ENCODE peak calls at places on chromosomes 12 and 14, in six cellular contexts. One of them, this sample, is unnamed.

GRCh38 chr14:99554757-99555531 is 49.1 kb downstream of the CCDC85C start:
- DNase-seq in heart right ventricle: no peak
- DNase-seq in cardiac fibroblast: no peak
- DNase-seq in ovary: no peak
- DNase-seq in CD8-positive, alpha-beta T cell: no peak
- DNase-seq in kidney epithelial cell: no peak
- DNase-seq in this sample: no peak

GRCh38 chr14:36293824-36294223 is 26.6 kb downstream of the MBIP start:
- DNase-seq in heart right ventricle: no peak
- DNase-seq in cardiac fibroblast: peak; percentile 70
- DNase-seq in ovary: no peak
- DNase-seq in CD8-positive, alpha-beta T cell: no peak
- DNase-seq in kidney epithelial cell: no peak
- DNase-seq in this sample: peak; percentile 35

GRCh38 chr12:109385339-109386078 is 37.8 kb downstream of the MYO1H start:
- DNase-seq in heart right ventricle: no peak
- DNase-seq in cardiac fibroblast: peak; percentile 65
- DNase-seq in ovary: no peak
- DNase-seq in CD8-positive, alpha-beta T cell: no peak
- DNase-seq in kidney epithelial cell: no peak
- DNase-seq in this sample: peak; percentile 5

GRCh38 chr12:15532364-15532977 is 210.2 kb downstream of the PTPRO start:
- DNase-seq in heart right ventricle: no peak
- DNase-seq in cardiac fibroblast: peak; percentile 83
- DNase-seq in ovary: peak; percentile 23
- DNase-seq in CD8-positive, alpha-beta T cell: peak; percentile 29
- DNase-seq in kidney epithelial cell: peak; percentile 19
- DNase-seq in this sample: peak; percentile 53

GRCh38 chr14:100498068-100498467 is 89.1 kb downstream of the BEGAIN start:
- DNase-seq in heart right ventricle: no peak
- DNase-seq in cardiac fibroblast: no peak
- DNase-seq in ovary: no peak
- DNase-seq in CD8-positive, alpha-beta T cell: no peak
- DNase-seq in kidney epithelial cell: no peak
- DNase-seq in this sample: no peak

GRCh38 chr12:91127751-91128150 is 16.5 kb upstream of the LUM start:
- DNase-seq in heart right ventricle: no peak
- DNase-seq in cardiac fibroblast: peak; percentile 39
- DNase-seq in ovary: no peak
- DNase-seq in CD8-positive, alpha-beta T cell: no peak
- DNase-seq in kidney epithelial cell: no peak
- DNase-seq in this sample: no peak

GRCh38 chr12:131269551-131269950 is 315.8 kb downstream of the ADGRD1 start:
- DNase-seq in heart right ventricle: no peak
- DNase-seq in cardiac fibroblast: no peak
- DNase-seq in ovary: no peak
- DNase-seq in CD8-positive, alpha-beta T cell: no peak
- DNase-seq in kidney epithelial cell: no peak
- DNase-seq in this sample: no peak

GRCh38 chr14:31194661-31195060 is 12.9 kb downstream of the HECTD1 start:
- DNase-seq in heart right ventricle: no peak
- DNase-seq in cardiac fibroblast: peak; percentile 19
- DNase-seq in ovary: no peak
- DNase-seq in CD8-positive, alpha-beta T cell: no peak
- DNase-seq in kidney epithelial cell: no peak
- DNase-seq in this sample: no peak

GRCh38 chr14:70416322-70416716 is 571 bp downstream of the SYNJ2BP start:
- DNase-seq in heart right ventricle: no peak
- DNase-seq in cardiac fibroblast: peak; percentile 19
- DNase-seq in ovary: no peak
- DNase-seq in CD8-positive, alpha-beta T cell: no peak
- DNase-seq in kidney epithelial cell: no peak
- DNase-seq in this sample: no peak

GRCh38 chr12:78101946-78102635 is 271.4 kb downstream of the NAV3 start:
- DNase-seq in heart right ventricle: no peak
- DNase-seq in cardiac fibroblast: no peak
- DNase-seq in ovary: no peak
- DNase-seq in CD8-positive, alpha-beta T cell: no peak
- DNase-seq in kidney epithelial cell: no peak
- DNase-seq in this sample: no peak

GRCh38 chr12:79934309-79935020 is 432 bp downstream of the PPP1R12A start:
- DNase-seq in heart right ventricle: no peak
- DNase-seq in cardiac fibroblast: peak; percentile 44
- DNase-seq in ovary: peak; percentile 57
- DNase-seq in CD8-positive, alpha-beta T cell: peak; percentile 11
- DNase-seq in kidney epithelial cell: no peak
- DNase-seq in this sample: no peak

GRCh38 chr12:101670007-101670671 is 27.3 kb upstream of the CHPT1 start:
- DNase-seq in heart right ventricle: no peak
- DNase-seq in cardiac fibroblast: peak; percentile 69
- DNase-seq in ovary: peak; percentile 50
- DNase-seq in CD8-positive, alpha-beta T cell: no peak
- DNase-seq in kidney epithelial cell: no peak
- DNase-seq in this sample: peak; percentile 7

GRCh38 chr14:86510503-86510902 is 980.6 kb downstream of the FLRT2 start:
- DNase-seq in heart right ventricle: no peak
- DNase-seq in cardiac fibroblast: peak; percentile 73
- DNase-seq in ovary: no peak
- DNase-seq in CD8-positive, alpha-beta T cell: no peak
- DNase-seq in kidney epithelial cell: no peak
- DNase-seq in this sample: no peak

GRCh38 chr14:36657409-36658090 is 4.1 kb upstream of the PAX9 start:
- DNase-seq in heart right ventricle: no peak
- DNase-seq in cardiac fibroblast: no peak
- DNase-seq in ovary: no peak
- DNase-seq in CD8-positive, alpha-beta T cell: no peak
- DNase-seq in kidney epithelial cell: no peak
- DNase-seq in this sample: no peak

GRCh38 chr12:112331891-112332290 is 50.3 kb downstream of the HECTD4 start:
- DNase-seq in heart right ventricle: no peak
- DNase-seq in cardiac fibroblast: no peak
- DNase-seq in ovary: no peak
- DNase-seq in CD8-positive, alpha-beta T cell: no peak
- DNase-seq in kidney epithelial cell: no peak
- DNase-seq in this sample: no peak

GRCh38 chr12:49121047-49121696 is 10.0 kb downstream of the TUBA1B start:
- DNase-seq in heart right ventricle: no peak
- DNase-seq in cardiac fibroblast: peak; percentile 81
- DNase-seq in ovary: peak; percentile 44
- DNase-seq in CD8-positive, alpha-beta T cell: no peak
- DNase-seq in kidney epithelial cell: no peak
- DNase-seq in this sample: peak; percentile 18

GRCh38 chr12:4595881-4596280 is 33.9 kb downstream of the DYRK4 start:
- DNase-seq in heart right ventricle: no peak
- DNase-seq in cardiac fibroblast: no peak
- DNase-seq in ovary: no peak
- DNase-seq in CD8-positive, alpha-beta T cell: no peak
- DNase-seq in kidney epithelial cell: no peak
- DNase-seq in this sample: no peak

GRCh38 chr12:2801044-2801783 is 6.4 kb downstream of the FKBP4 start:
- DNase-seq in heart right ventricle: peak; percentile 34
- DNase-seq in cardiac fibroblast: no peak
- DNase-seq in ovary: no peak
- DNase-seq in CD8-positive, alpha-beta T cell: no peak
- DNase-seq in kidney epithelial cell: no peak
- DNase-seq in this sample: no peak

GRCh38 chr14:104657114-104657524 is 32.3 kb upstream of the INF2 start:
- DNase-seq in heart right ventricle: no peak
- DNase-seq in cardiac fibroblast: no peak
- DNase-seq in ovary: no peak
- DNase-seq in CD8-positive, alpha-beta T cell: no peak
- DNase-seq in kidney epithelial cell: no peak
- DNase-seq in this sample: no peak

GRCh38 chr12:123398177-123398916 is 14.4 kb downstream of the KMT5A start:
- DNase-seq in heart right ventricle: peak; percentile 64
- DNase-seq in cardiac fibroblast: peak; percentile 88
- DNase-seq in ovary: peak; percentile 66
- DNase-seq in CD8-positive, alpha-beta T cell: no peak
- DNase-seq in kidney epithelial cell: no peak
- DNase-seq in this sample: no peak

GRCh38 chr12:58895053-58895452 is 25.3 kb downstream of the LRIG3 start:
- DNase-seq in heart right ventricle: no peak
- DNase-seq in cardiac fibroblast: no peak
- DNase-seq in ovary: no peak
- DNase-seq in CD8-positive, alpha-beta T cell: no peak
- DNase-seq in kidney epithelial cell: no peak
- DNase-seq in this sample: no peak

GRCh38 chr14:83874662-83875061 is 1655.3 kb upstream of the FLRT2 start:
- DNase-seq in heart right ventricle: no peak
- DNase-seq in cardiac fibroblast: no peak
- DNase-seq in ovary: no peak
- DNase-seq in CD8-positive, alpha-beta T cell: no peak
- DNase-seq in kidney epithelial cell: no peak
- DNase-seq in this sample: peak; percentile 14

GRCh38 chr14:53952533-53952932 is 4.1 kb downstream of the BMP4 start:
- DNase-seq in heart right ventricle: no peak
- DNase-seq in cardiac fibroblast: peak; percentile 44
- DNase-seq in ovary: peak; percentile 45
- DNase-seq in CD8-positive, alpha-beta T cell: no peak
- DNase-seq in kidney epithelial cell: no peak
- DNase-seq in this sample: no peak

GRCh38 chr12:68237068-68237467 is 11.5 kb upstream of the IL26 start:
- DNase-seq in heart right ventricle: no peak
- DNase-seq in cardiac fibroblast: peak; percentile 38
- DNase-seq in ovary: no peak
- DNase-seq in CD8-positive, alpha-beta T cell: no peak
- DNase-seq in kidney epithelial cell: no peak
- DNase-seq in this sample: no peak
- H3K4me3 ChIP-seq in heart right ventricle: peak overlapping the region; percentile 47
- H3K4me3 ChIP-seq in cardiac fibroblast: no peak overlapping the region
- H3K4me3 ChIP-seq in ovary: peak overlapping the region; percentile 27
- H3K4me3 ChIP-seq in CD8-positive, alpha-beta T cell: peak overlapping the region; percentile 48
- H3K4me3 ChIP-seq in kidney epithelial cell: no peak overlapping the region
- H3K4me3 ChIP-seq in this sample: no peak overlapping the region

DNA sequence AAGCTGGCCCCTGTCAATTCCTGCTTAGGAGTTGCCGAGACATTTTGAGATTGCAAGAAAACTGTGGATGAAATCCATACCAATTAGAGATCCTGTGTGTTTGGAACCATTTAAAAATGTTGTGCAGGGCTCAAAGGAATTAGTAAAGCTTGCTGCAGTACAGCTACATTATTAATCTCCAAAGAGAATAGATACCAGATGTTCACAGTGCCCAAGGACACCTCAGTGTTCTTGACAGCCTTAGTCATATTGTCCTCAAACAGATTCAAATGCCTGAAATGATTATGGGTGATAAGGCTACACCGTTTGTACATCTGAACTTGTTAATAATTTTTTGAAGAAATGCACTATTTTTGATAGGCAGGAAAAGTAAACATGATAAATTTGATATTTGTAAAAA is 164.6 kb downstream of the MSRB3 start:
- DNase-seq in heart right ventricle: no peak
- DNase-seq in cardiac fibroblast: no peak
- DNase-seq in ovary: no peak
- DNase-seq in CD8-positive, alpha-beta T cell: no peak
- DNase-seq in kidney epithelial cell: no peak
- DNase-seq in this sample: no peak
- H3K4me3 ChIP-seq in heart right ventricle: no peak overlapping the region
- H3K4me3 ChIP-seq in cardiac fibroblast: no peak overlapping the region
- H3K4me3 ChIP-seq in ovary: no peak overlapping the region
- H3K4me3 ChIP-seq in CD8-positive, alpha-beta T cell: no peak overlapping the region
- H3K4me3 ChIP-seq in kidney epithelial cell: no peak overlapping the region
- H3K4me3 ChIP-seq in this sample: no peak overlapping the region

GRCh38 chr12:120688527-120689071 is 1.6 kb downstream of the MLEC start:
- DNase-seq in heart right ventricle: no peak
- DNase-seq in cardiac fibroblast: no peak
- DNase-seq in ovary: no peak
- DNase-seq in CD8-positive, alpha-beta T cell: no peak
- DNase-seq in kidney epithelial cell: no peak
- DNase-seq in this sample: no peak

GRCh38 chr12:120690978-120691377 is 4.0 kb downstream of the MLEC start:
- DNase-seq in heart right ventricle: no peak
- DNase-seq in cardiac fibroblast: no peak
- DNase-seq in ovary: no peak
- DNase-seq in CD8-positive, alpha-beta T cell: no peak
- DNase-seq in kidney epithelial cell: no peak
- DNase-seq in this sample: no peak

GRCh38 chr12:120687570-120688289 is 781 bp downstream of the MLEC start:
- DNase-seq in heart right ventricle: no peak
- DNase-seq in cardiac fibroblast: no peak
- DNase-seq in ovary: no peak
- DNase-seq in CD8-positive, alpha-beta T cell: peak; percentile 17
- DNase-seq in kidney epithelial cell: no peak
- DNase-seq in this sample: no peak

GRCh38 chr12:120689397-120690082 is 2.6 kb downstream of the MLEC start:
- DNase-seq in heart right ventricle: no peak
- DNase-seq in cardiac fibroblast: no peak
- DNase-seq in ovary: no peak
- DNase-seq in CD8-positive, alpha-beta T cell: no peak
- DNase-seq in kidney epithelial cell: no peak
- DNase-seq in this sample: no peak

DNA sequence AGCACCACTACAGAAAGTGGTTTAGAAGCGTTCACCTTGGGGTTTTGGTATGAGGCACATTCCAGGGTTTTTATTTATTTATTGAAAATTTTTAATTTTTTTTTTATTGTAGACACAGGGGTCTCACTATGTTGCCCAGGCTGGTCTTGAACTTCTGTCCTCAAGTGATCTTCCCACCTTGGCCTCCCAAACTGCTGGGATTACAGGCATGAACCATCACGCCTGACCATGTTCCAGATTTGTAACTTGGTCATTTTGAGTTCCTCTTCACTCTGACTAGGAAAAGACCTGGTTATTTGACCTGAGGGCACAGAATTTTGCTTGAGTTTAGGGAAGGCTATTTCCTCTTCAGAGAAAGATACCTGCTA is 3.1 kb downstream of the MLEC start:
- DNase-seq in heart right ventricle: no peak
- DNase-seq in cardiac fibroblast: no peak
- DNase-seq in ovary: no peak
- DNase-seq in CD8-positive, alpha-beta T cell: no peak
- DNase-seq in kidney epithelial cell: no peak
- DNase-seq in this sample: no peak
- H3K4me3 ChIP-seq in heart right ventricle: peak overlapping the region; percentile 90
- H3K4me3 ChIP-seq in cardiac fibroblast: no peak overlapping the region
- H3K4me3 ChIP-seq in ovary: no peak overlapping the region
- H3K4me3 ChIP-seq in CD8-positive, alpha-beta T cell: no peak overlapping the region
- H3K4me3 ChIP-seq in kidney epithelial cell: no peak overlapping the region
- H3K4me3 ChIP-seq in this sample: no peak overlapping the region

GRCh38 chr12:25053021-25053271 is 104.0 kb upstream of the BCAT1 start:
- DNase-seq in heart right ventricle: no peak
- DNase-seq in cardiac fibroblast: no peak
- DNase-seq in ovary: no peak
- DNase-seq in CD8-positive, alpha-beta T cell: no peak
- DNase-seq in kidney epithelial cell: no peak
- DNase-seq in this sample: no peak

GRCh38 chr12:25054076-25054782 is 105.3 kb upstream of the BCAT1 start:
- DNase-seq in heart right ventricle: no peak
- DNase-seq in cardiac fibroblast: no peak
- DNase-seq in ovary: no peak
- DNase-seq in CD8-positive, alpha-beta T cell: no peak
- DNase-seq in kidney epithelial cell: no peak
- DNase-seq in this sample: no peak

GRCh38 chr12:25051171-25051570 is 102.3 kb upstream of the BCAT1 start:
- DNase-seq in heart right ventricle: no peak
- DNase-seq in cardiac fibroblast: no peak
- DNase-seq in ovary: no peak
- DNase-seq in CD8-positive, alpha-beta T cell: no peak
- DNase-seq in kidney epithelial cell: no peak
- DNase-seq in this sample: no peak

GRCh38 chr12:25051583-25052190 is 102.8 kb upstream of the BCAT1 start:
- DNase-seq in heart right ventricle: no peak
- DNase-seq in cardiac fibroblast: no peak
- DNase-seq in ovary: no peak
- DNase-seq in CD8-positive, alpha-beta T cell: peak; percentile 33
- DNase-seq in kidney epithelial cell: no peak
- DNase-seq in this sample: no peak

GRCh38 chr12:25052191-25053020 is 103.5 kb upstream of the BCAT1 start:
- DNase-seq in heart right ventricle: no peak
- DNase-seq in cardiac fibroblast: peak; percentile 5
- DNase-seq in ovary: no peak
- DNase-seq in CD8-positive, alpha-beta T cell: peak; percentile 20
- DNase-seq in kidney epithelial cell: no peak
- DNase-seq in this sample: no peak
- H3K4me3 ChIP-seq in heart right ventricle: peak overlapping the region; percentile 52
- H3K4me3 ChIP-seq in cardiac fibroblast: no peak overlapping the region
- H3K4me3 ChIP-seq in ovary: peak overlapping the region; percentile 6
- H3K4me3 ChIP-seq in CD8-positive, alpha-beta T cell: peak overlapping the region; percentile 76
- H3K4me3 ChIP-seq in kidney epithelial cell: no peak overlapping the region
- H3K4me3 ChIP-seq in this sample: no peak overlapping the region

This sample was measured in skeletal muscle cell.